ENCODE peak calls at places on chromosomes 6 and 20, in six cellular contexts. Z, M, A, P, W and B are unnamed samples.

GRCh38 chr20:63106108-63106764 is 99.5 kb upstream of the BHLHE23 start:
- DNase-seq in Z (peak; percentile 69), P (peak; percentile 62), A (peak; percentile 29), W (no peak), M (no peak), B (no peak)

GRCh38 chr20:55216525-55217242 is 741.3 kb downstream of the DOK5 start:
- DNase-seq in M (no peak), P (no peak), W (no peak), A (no peak), Z (no peak), B (no peak)

GRCh38 chr6:37456126-37456525 is 23.1 kb downstream of the CMTR1 start:
- DNase-seq in A (no peak), M (no peak), W (no peak), P (no peak), Z (no peak), B (peak; percentile 29)

GRCh38 chr6:40744835-40745234 is 157.7 kb upstream of the LRFN2 start:
- DNase-seq in P (no peak), M (no peak), A (no peak), Z (no peak), W (no peak), B (no peak)

GRCh38 chr6:96391776-96392175 is 129.8 kb upstream of the UFL1 start:
- DNase-seq in Z (no peak), M (peak; percentile 7), P (peak; percentile 10), W (no peak), A (peak; percentile 44), B (no peak)

GRCh38 chr6:90088009-90088408 is 193.7 kb downstream of the GJA10 start:
- DNase-seq in P (no peak), W (peak; percentile 62), A (no peak), M (no peak), Z (no peak), B (peak; percentile 46)

GRCh38 chr20:39333211-39333610 is 371.1 kb downstream of the DHX35 start:
- DNase-seq in A (no peak), Z (no peak), W (no peak), M (no peak), P (no peak), B (no peak)

GRCh38 chr20:36093804-36094145 is 60.8 kb upstream of the EPB41L1 start:
- DNase-seq in Z (no peak), M (no peak), A (no peak), W (no peak), P (no peak), B (no peak)

GRCh38 chr6:82442320-82442719 is 78.7 kb downstream of the TPBG start:
- DNase-seq in A (no peak), Z (no peak), M (no peak), W (no peak), P (no peak), B (no peak)

GRCh38 chr6:16635810-16636602 is 125.3 kb downstream of the ATXN1 start:
- DNase-seq in A (peak; percentile 53), Z (no peak), W (no peak), P (no peak), M (no peak), B (no peak)

GRCh38 chr20:32912688-32913087 is 54.0 kb downstream of the EFCAB8 start:
- DNase-seq in P (no peak), M (no peak), A (no peak), W (peak; percentile 16), Z (no peak), B (no peak)

GRCh38 chr6:3654436-3654835 is 97.1 kb downstream of the PXDC1 start:
- DNase-seq in P (no peak), M (no peak), W (no peak), Z (no peak), A (no peak), B (no peak)

GRCh38 chr6:106704327-106704726 is 74.9 kb downstream of the QRSL1 start:
- DNase-seq in W (no peak), A (no peak), P (no peak), Z (no peak), M (no peak), B (no peak)

GRCh38 chr20:51345601-51346101 is 196.9 kb downstream of the NFATC2 start:
- DNase-seq in A (peak; percentile 47), Z (no peak), P (no peak), M (no peak), W (peak; percentile 57), B (no peak)

GRCh38 chr6:147322299-147323162 is 118.3 kb downstream of the STXBP5 start:
- DNase-seq in Z (no peak), A (no peak), W (peak; percentile 4), P (no peak), M (no peak), B (peak; percentile 15)

GRCh38 chr6:148464319-148465010 is 121.8 kb downstream of the SASH1 start:
- DNase-seq in A (peak; percentile 70), Z (peak; percentile 61), W (peak; percentile 86), M (peak; percentile 67), P (peak; percentile 72), B (no peak)

GRCh38 chr6:165098165-165098564 is 211.2 kb downstream of the C6orf118 start:
- DNase-seq in M (no peak), W (no peak), P (no peak), Z (no peak), A (no peak), B (no peak)

DNA sequence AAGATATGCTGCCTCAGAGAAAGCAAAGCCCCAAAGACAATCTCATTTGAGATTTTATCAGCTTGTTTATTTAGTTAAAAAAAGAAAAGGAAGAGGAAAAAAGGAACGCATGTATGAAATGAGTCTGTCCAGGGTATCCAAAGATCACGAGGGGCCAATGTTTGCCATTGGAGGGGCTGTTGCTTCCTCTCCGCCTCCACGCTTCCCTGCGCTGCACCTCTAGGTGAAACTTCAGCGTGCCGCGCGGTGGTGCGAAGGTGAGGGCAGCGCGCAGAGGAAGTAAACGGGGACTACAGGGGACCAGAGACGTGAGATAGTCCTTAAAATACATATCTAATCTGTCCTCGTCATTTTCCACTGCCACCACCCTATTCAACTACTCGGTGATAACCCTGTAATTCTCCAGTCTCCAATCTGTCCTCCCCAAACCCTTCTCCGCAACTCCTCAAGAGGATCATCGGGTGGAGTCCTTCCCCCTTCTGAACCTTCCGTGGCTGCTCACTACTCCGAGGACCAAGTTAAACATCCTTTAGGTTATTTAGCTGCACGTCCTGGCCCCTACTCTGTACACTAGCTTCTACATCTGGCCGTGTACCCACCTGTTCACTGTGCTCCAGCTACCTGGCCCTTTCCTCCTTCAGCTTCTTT is 1.1 kb upstream of the DCBLD1 start:
- DNase-seq in W (no peak), P (no peak), Z (no peak), A (no peak), M (no peak), B (no peak)
- H3K4me3 ChIP-seq in W (no peak overlapping the region), P (no peak overlapping the region), Z (no peak overlapping the region), A (no peak overlapping the region), M (no peak overlapping the region), B (no peak overlapping the region)

DNA sequence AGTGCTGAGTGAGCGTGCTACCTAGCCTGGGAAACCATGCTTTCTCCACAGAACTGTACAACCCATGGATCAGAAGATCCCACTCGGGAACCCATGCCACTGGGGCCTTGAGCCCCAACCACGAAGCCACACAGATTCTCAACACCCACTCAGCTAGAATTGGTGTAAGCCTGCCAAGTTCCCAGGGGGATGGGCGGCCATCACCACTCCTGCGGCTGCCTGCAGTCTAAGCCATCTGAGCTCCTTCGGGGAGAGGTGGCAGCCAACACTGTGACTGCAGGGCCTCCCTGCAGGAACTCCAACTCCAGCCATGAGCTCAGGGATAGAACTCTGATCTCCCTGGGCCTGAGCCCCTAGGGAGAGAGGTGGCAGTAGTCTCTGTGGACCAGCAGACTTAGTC is 33.6 kb upstream of the SENP6 start:
- DNase-seq in W (no peak), Z (no peak), M (no peak), A (no peak), P (no peak), B (no peak)
- H3K27ac ChIP-seq in W (no peak overlapping the region), Z (no peak overlapping the region), M (no peak overlapping the region), A (no peak overlapping the region), P (no peak overlapping the region), B (no peak overlapping the region)

GRCh38 chr6:129485746-129486145 is 224.2 kb downstream of the ARHGAP18 start:
- DNase-seq in P (no peak), A (no peak), M (peak; percentile 40), Z (no peak), W (no peak), B (no peak)
- H3K4me3 ChIP-seq in P (no peak overlapping the region), A (no peak overlapping the region), M (no peak overlapping the region), Z (no peak overlapping the region), W (no peak overlapping the region), B (no peak overlapping the region)

GRCh38 chr20:6730929-6731328 is 36.6 kb upstream of the BMP2 start:
- DNase-seq in A (no peak), W (no peak), Z (no peak), P (no peak), M (no peak), B (no peak)

GRCh38 chr20:6735913-6736845 is 31.3 kb upstream of the BMP2 start:
- DNase-seq in Z (no peak), M (no peak), W (no peak), A (no peak), P (no peak), B (no peak)

GRCh38 chr20:6733965-6734364 is 33.5 kb upstream of the BMP2 start:
- DNase-seq in Z (no peak), W (no peak), P (no peak), M (no peak), A (no peak), B (no peak)

GRCh38 chr20:6731951-6732580 is 35.4 kb upstream of the BMP2 start:
- DNase-seq in M (no peak), Z (peak; percentile 26), P (no peak), A (peak; percentile 45), W (no peak), B (no peak)
- H3K27ac ChIP-seq in M (no peak overlapping the region), Z (no peak overlapping the region), P (no peak overlapping the region), A (no peak overlapping the region), W (no peak overlapping the region), B (no peak overlapping the region)

DNA sequence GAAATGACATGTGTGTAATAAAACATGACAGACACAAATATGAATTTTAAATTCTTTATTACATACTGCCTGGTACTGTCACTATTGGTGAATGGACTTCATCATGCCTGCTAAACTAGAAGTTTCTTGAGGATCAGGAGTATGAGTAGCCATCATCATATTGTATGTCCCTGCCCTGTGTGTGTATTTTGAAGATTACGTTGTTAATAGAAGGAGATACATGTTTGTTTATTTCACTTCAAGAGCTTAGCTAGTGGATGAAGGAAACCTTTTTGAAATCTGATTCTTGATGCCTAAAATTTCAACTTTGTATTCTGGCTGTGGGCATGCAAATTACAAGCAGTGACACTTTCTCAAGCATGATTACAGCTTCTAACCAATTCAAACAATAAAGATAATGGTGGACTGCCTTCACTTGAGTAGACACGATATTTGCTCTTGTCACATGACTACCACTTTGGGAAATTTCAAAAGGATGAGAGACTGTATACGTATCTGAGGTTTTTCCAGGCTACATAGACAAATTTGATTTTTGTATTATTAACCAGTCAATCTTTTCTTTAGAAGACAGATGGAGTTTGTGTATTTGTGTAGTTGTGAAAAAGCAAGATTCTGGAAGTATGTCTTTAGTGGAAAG is 3.5 kb downstream of the TBPL1 start:
- DNase-seq in Z (no peak), W (no peak), M (no peak), P (no peak), A (no peak), B (no peak)
- H3K4me3 ChIP-seq in Z (no peak overlapping the region), W (no peak overlapping the region), M (no peak overlapping the region), P (no peak overlapping the region), A (no peak overlapping the region), B (no peak overlapping the region)